ENCODE peak calls at places on chromosomes 4 and X, in six cellular contexts. M is GM20000, B is tibial nerve, S is lung, K is left ventricle myocardium inferior, T is stomach. E is an unnamed sample.

GRCh38 chr4:15065516-15065915 is 63.2 kb downstream of the CPEB2 start:
- DNase-seq in T (no peak), S (no peak), B (no peak), K (no peak), M (no peak), E (no peak)

GRCh38 chr4:95142877-95143412 is 385.2 kb downstream of the BMPR1B start:
- DNase-seq in B (no peak), M (no peak), T (no peak), S (no peak), K (no peak), E (no peak)

GRCh38 chrX:53239474-53239873 is 14.5 kb upstream of the KDM5C start:
- DNase-seq in S (no peak), M (peak), T (no peak), B (no peak), K (no peak), E (no peak)

GRCh38 chr4:78737020-78737419 is 39.1 kb upstream of the BMP2K start:
- DNase-seq in S (no peak), B (no peak), T (no peak), K (no peak), M (peak), E (no peak)

GRCh38 chr4:172055046-172055445 is 241.8 kb downstream of the GALNTL6 start:
- DNase-seq in T (no peak), S (no peak), B (no peak), K (no peak), M (peak), E (no peak)

GRCh38 chr4:108473163-108473720 is 147.1 kb upstream of the RPL34 start:
- DNase-seq in K (no peak), S (no peak), M (no peak), T (no peak), B (no peak), E (no peak)

GRCh38 chr4:159280442-159281172 is 177.7 kb downstream of the RAPGEF2 start:
- DNase-seq in T (no peak), M (no peak), S (peak), B (no peak), K (no peak), E (no peak)

GRCh38 chr4:56026596-56026995 is 77.9 kb downstream of the CEP135 start:
- DNase-seq in T (no peak), B (no peak), S (no peak), K (no peak), M (no peak), E (no peak)

GRCh38 chr4:42425146-42426065 is 28.1 kb downstream of the SHISA3 start:
- DNase-seq in M (no peak), S (no peak), B (no peak), T (no peak), K (no peak), E (no peak)

GRCh38 chr4:143399113-143399949 is 62.7 kb downstream of the GAB1 start:
- DNase-seq in S (no peak), B (no peak), K (no peak), M (peak), T (no peak), E (no peak)

GRCh38 chr4:61202638-61203495 is 2.7 kb downstream of the ADGRL3 start:
- DNase-seq in M (peak), S (no peak), K (peak), T (no peak), B (no peak), E (no peak)

GRCh38 chr4:93983133-93983532 is 154.6 kb downstream of the ATOH1 start:
- DNase-seq in K (no peak), S (no peak), M (peak), B (no peak), T (no peak), E (no peak)

GRCh38 chr4:113147498-113148231 is 98.2 kb downstream of the ANK2 start:
- DNase-seq in M (no peak), K (no peak), S (no peak), T (no peak), B (no peak), E (no peak)

GRCh38 chr4:139768913-139769312 is 103.3 kb downstream of the MGST2 start:
- DNase-seq in S (no peak), T (peak), K (no peak), M (no peak), B (no peak), E (no peak)

GRCh38 chr4:82293304-82293703 is 80.5 kb downstream of the HNRNPD start:
- DNase-seq in M (peak), K (no peak), T (no peak), S (no peak), B (no peak), E (no peak)

GRCh38 chr4:83334425-83335241 is at the start of gene HPSE:
- DNase-seq in B (peak), S (peak), M (peak), K (peak), T (peak), E (peak)

GRCh38 chr4:15654556-15655222 is 468 bp downstream of the FBXL5 start:
- DNase-seq in T (peak), K (peak), S (peak), M (no peak), B (peak), E (no peak)

GRCh38 chr4:86497131-86497530 is 97.0 kb upstream of the PTPN13 start:
- DNase-seq in M (no peak), B (no peak), S (no peak), T (no peak), K (no peak), E (no peak)

GRCh38 chr4:86497980-86498379 is 96.1 kb upstream of the PTPN13 start:
- DNase-seq in T (no peak), B (no peak), M (no peak), K (no peak), S (no peak), E (no peak)

GRCh38 chr4:86493460-86493859 is 100.7 kb upstream of the PTPN13 start:
- DNase-seq in T (no peak), B (no peak), K (no peak), S (no peak), M (no peak), E (no peak)

GRCh38 chr4:86498560-86499166 is 95.5 kb upstream of the PTPN13 start:
- DNase-seq in S (no peak), K (no peak), B (peak), T (no peak), M (peak), E (no peak)

DNA sequence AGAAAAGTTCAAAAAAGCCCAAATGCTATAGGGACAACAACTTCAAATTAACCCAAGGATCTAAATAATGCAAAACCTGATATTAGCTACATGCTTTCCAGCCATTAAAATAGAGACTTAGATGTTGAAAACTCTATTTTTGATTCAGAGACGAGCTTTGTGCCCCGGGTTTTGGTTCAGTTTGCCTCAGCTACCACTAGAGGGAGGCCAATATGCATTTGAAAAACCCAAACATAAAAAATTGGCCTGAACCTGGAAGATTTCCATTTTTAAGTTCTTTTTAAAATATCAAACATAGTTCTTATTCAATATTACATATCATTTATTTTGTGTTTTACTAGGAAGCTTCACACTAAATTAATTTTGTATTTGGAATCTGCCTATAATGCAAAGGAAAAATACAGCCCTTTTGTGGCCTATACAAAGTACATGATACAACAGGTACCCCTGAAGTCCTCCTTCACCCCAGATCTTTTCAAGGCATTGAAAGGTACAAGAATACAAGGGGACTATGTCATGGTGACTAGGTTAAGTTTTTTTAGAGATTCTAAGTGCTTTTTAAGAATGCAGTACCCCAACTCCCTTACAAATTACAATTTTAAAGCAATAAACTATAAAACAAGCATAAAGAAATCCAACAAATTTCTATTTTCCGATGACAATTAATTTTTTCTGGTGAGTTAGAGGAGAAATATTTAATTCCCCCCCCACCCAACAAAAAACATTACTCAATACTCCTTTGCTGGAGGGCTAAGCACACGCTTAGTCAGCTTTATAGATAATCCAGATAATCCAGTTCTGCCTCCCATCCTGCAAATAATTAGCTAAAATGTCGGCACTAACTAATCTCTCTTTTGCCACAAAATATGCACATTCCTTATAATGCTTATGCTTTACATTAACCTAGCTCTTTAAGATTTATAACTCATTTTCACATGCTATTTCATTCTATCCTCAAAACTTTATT is 97.7 kb upstream of the PTPN13 start:
- DNase-seq in S (no peak), K (no peak), M (peak), B (peak), T (peak), E (no peak)
- TF ChIP-seq CTCF in S (peak), K (peak), M (peak), B (peak), T (peak), E (peak)

GRCh38 chrX:106415276-106415895 is 196.4 kb upstream of the RADX start:
- DNase-seq in T (no peak), M (peak), S (no peak), K (no peak), B (no peak), E (no peak)
- TF ChIP-seq CTCF in T (peak), M (peak), S (peak), K (peak), B (peak), E (no peak)

GRCh38 chr4:145011636-145012035 is 86.4 kb downstream of the ANAPC10 start:
- DNase-seq in T (no peak), K (no peak), B (no peak), S (no peak), M (no peak), E (no peak)

GRCh38 chr4:145019346-145019745 is 78.7 kb downstream of the ANAPC10 start:
- DNase-seq in B (no peak), K (no peak), S (no peak), M (no peak), T (no peak), E (no peak)

GRCh38 chr4:145012841-145013240 is 85.2 kb downstream of the ANAPC10 start:
- DNase-seq in T (no peak), K (no peak), S (no peak), M (no peak), B (no peak), E (no peak)

GRCh38 chr4:145014365-145014764 is 83.6 kb downstream of the ANAPC10 start:
- DNase-seq in S (no peak), B (no peak), K (no peak), T (no peak), M (no peak), E (no peak)
- TF ChIP-seq CTCF in S (no peak), B (no peak), K (no peak), T (no peak), M (no peak), E (no peak)

DNA sequence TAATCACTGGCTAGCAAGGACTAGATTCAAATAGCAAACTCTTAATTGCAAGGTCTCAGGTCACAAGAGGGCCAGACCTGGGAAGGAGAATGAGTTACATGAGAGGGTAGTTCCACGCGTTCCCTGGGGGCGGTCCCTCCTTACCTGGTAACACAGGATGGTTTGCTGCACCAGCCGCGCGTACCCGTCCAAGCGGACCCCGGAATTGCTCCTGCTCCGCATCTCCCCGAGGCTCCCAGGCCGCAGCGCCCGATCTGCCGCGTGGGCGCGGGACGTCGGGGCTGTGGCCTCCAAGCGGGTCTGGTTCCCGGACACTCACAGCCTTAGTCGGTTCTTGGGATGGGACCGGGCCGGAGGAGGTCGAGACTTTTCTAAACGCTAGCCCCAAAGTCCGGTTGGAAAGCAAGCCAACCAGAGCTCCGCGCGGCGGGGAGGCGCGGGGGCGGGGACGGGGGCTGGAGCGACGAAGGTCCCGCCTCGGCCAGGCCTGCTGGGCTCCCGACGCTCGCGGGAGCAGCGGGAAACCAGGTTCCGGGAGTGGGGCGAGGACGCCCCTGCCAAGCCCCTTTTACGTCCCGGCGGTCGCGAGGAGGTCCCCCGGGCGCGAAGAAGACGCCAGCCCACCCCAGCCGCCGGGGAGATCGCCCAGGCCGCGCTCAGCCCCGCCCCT is at the start of gene PHKA2:
- DNase-seq in B (peak), S (peak), M (no peak), K (peak), T (peak), E (peak)
- TF ChIP-seq CTCF in B (no peak), S (no peak), M (no peak), K (no peak), T (no peak), E (no peak)

DNA sequence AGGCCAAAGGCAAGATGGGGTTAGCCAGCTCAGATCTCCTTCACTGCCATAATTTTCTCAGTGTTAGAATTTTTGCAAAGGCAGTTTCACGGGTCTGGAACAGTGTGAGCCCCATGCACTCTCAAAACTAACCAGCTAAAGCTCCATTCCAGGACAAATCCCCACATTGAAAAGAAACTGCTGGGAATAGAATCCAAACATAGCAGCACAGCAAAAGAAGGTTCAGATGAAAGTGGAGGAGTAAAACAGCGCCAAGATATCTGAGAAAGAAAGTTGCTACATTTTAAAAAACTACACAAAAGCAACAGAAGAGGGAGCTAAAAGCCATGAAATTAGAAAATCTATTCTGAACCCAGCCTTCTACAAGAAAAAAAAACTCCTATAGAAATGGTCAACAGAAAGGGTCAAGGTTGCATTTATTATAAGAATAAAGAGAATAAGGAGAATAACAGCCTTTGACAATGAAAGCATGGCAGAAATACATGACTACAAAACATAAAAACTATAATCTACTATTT is 39.6 kb upstream of the SLC7A3 start:
- DNase-seq in B (no peak), K (no peak), S (no peak), M (peak), T (no peak), E (no peak)
- TF ChIP-seq CTCF in B (peak), K (peak), S (no peak), M (no peak), T (no peak), E (peak)

E was measured in thoracic aorta.